ENCODE peak calls at places on chromosomes 3 and 15, in five cellular contexts. One of them, this sample, is unnamed. For H3K4me1, the result is how much of the 10 kb centered on the place peaks cover.

GRCh38 chr3:38707730-38708129 is 58.2 kb upstream of the SCN5A start:
- DNase-seq in transverse colon: no peak
- DNase-seq in fibroblast of lung: no peak
- DNase-seq in mammary epithelial cell: no peak
- DNase-seq in MM.1S: no peak
- DNase-seq in this sample: peak

GRCh38 chr3:157423337-157423736 is 13.3 kb upstream of the PTX3 start:
- DNase-seq in transverse colon: no peak
- DNase-seq in mammary epithelial cell: no peak
- DNase-seq in fibroblast of lung: peak
- DNase-seq in MM.1S: no peak
- DNase-seq in this sample: no peak

GRCh38 chr3:132038198-132038825 is 3.5 kb upstream of the CPNE4 start:
- DNase-seq in mammary epithelial cell: peak
- DNase-seq in transverse colon: no peak
- DNase-seq in fibroblast of lung: peak
- DNase-seq in MM.1S: peak
- DNase-seq in this sample: peak

GRCh38 chr3:172138792-172139507 is 99.6 kb downstream of the FNDC3B start:
- DNase-seq in mammary epithelial cell: peak
- DNase-seq in fibroblast of lung: peak
- DNase-seq in MM.1S: no peak
- DNase-seq in transverse colon: peak
- DNase-seq in this sample: no peak

GRCh38 chr3:3353153-3353552 is 173.7 kb upstream of the CRBN start:
- DNase-seq in transverse colon: no peak
- DNase-seq in MM.1S: peak
- DNase-seq in mammary epithelial cell: no peak
- DNase-seq in fibroblast of lung: no peak
- DNase-seq in this sample: no peak

GRCh38 chr3:171343688-171344087 is 116.5 kb downstream of the TNIK start:
- DNase-seq in fibroblast of lung: no peak
- DNase-seq in mammary epithelial cell: no peak
- DNase-seq in transverse colon: no peak
- DNase-seq in MM.1S: no peak
- DNase-seq in this sample: no peak

GRCh38 chr3:142174559-142174958 is 25.2 kb upstream of the TFDP2 start:
- DNase-seq in transverse colon: no peak
- DNase-seq in mammary epithelial cell: no peak
- DNase-seq in fibroblast of lung: no peak
- DNase-seq in MM.1S: no peak
- DNase-seq in this sample: no peak

GRCh38 chr15:29938701-29939340 is 116.6 kb upstream of the TJP1 start:
- DNase-seq in MM.1S: no peak
- DNase-seq in transverse colon: no peak
- DNase-seq in mammary epithelial cell: no peak
- DNase-seq in fibroblast of lung: no peak
- DNase-seq in this sample: peak

GRCh38 chr15:50970524-50970923 is 62.0 kb downstream of the AP4E1 start:
- DNase-seq in MM.1S: peak
- DNase-seq in mammary epithelial cell: no peak
- DNase-seq in fibroblast of lung: no peak
- DNase-seq in transverse colon: no peak
- DNase-seq in this sample: no peak

GRCh38 chr3:65793495-65794200 is 245.1 kb downstream of the MAGI1 start:
- DNase-seq in transverse colon: no peak
- DNase-seq in MM.1S: no peak
- DNase-seq in fibroblast of lung: peak
- DNase-seq in mammary epithelial cell: peak
- DNase-seq in this sample: no peak

GRCh38 chr15:63243101-63243500 is 34.3 kb upstream of the APH1B start:
- DNase-seq in transverse colon: no peak
- DNase-seq in MM.1S: no peak
- DNase-seq in mammary epithelial cell: no peak
- DNase-seq in fibroblast of lung: no peak
- DNase-seq in this sample: no peak

GRCh38 chr3:31193871-31194270 is 299.4 kb upstream of the GADL1 start:
- DNase-seq in mammary epithelial cell: no peak
- DNase-seq in fibroblast of lung: peak
- DNase-seq in MM.1S: no peak
- DNase-seq in transverse colon: no peak
- DNase-seq in this sample: no peak

GRCh38 chr3:174957081-174957480 is 97.9 kb downstream of the NAALADL2 start:
- DNase-seq in transverse colon: no peak
- DNase-seq in MM.1S: no peak
- DNase-seq in mammary epithelial cell: no peak
- DNase-seq in fibroblast of lung: peak
- DNase-seq in this sample: no peak

GRCh38 chr3:40463579-40463978 is 6.4 kb downstream of the RPL14 start:
- DNase-seq in mammary epithelial cell: no peak
- DNase-seq in fibroblast of lung: no peak
- DNase-seq in transverse colon: no peak
- DNase-seq in MM.1S: no peak
- DNase-seq in this sample: no peak

GRCh38 chr15:84748274-84749110 is at the start of gene ZNF592:
- DNase-seq in MM.1S: peak
- DNase-seq in mammary epithelial cell: peak
- DNase-seq in fibroblast of lung: peak
- DNase-seq in transverse colon: peak
- DNase-seq in this sample: peak

GRCh38 chr15:64813075-64813474 is 12.4 kb downstream of the PIF1 start:
- DNase-seq in MM.1S: no peak
- DNase-seq in transverse colon: no peak
- DNase-seq in fibroblast of lung: peak
- DNase-seq in mammary epithelial cell: no peak
- DNase-seq in this sample: no peak

GRCh38 chr3:155192957-155193746 is 100.3 kb downstream of the STRIT1 start:
- DNase-seq in fibroblast of lung: no peak
- DNase-seq in mammary epithelial cell: no peak
- DNase-seq in MM.1S: no peak
- DNase-seq in transverse colon: no peak
- DNase-seq in this sample: no peak

GRCh38 chr3:33474895-33475294 is 34.7 kb upstream of the UBP1 start:
- DNase-seq in transverse colon: no peak
- DNase-seq in mammary epithelial cell: no peak
- DNase-seq in MM.1S: no peak
- DNase-seq in fibroblast of lung: no peak
- DNase-seq in this sample: no peak

GRCh38 chr3:123194552-123194951 is 7.2 kb upstream of the SEC22A start:
- DNase-seq in fibroblast of lung: no peak
- DNase-seq in mammary epithelial cell: no peak
- DNase-seq in MM.1S: no peak
- DNase-seq in transverse colon: peak
- DNase-seq in this sample: peak

GRCh38 chr3:107987036-107987557 is 103.7 kb downstream of the CD47 start:
- DNase-seq in MM.1S: no peak
- DNase-seq in fibroblast of lung: peak
- DNase-seq in mammary epithelial cell: peak
- DNase-seq in transverse colon: peak
- DNase-seq in this sample: no peak

GRCh38 chr3:149816986-149817385 is 4.0 kb downstream of the RNF13 start:
- DNase-seq in MM.1S: no peak
- DNase-seq in transverse colon: no peak
- DNase-seq in fibroblast of lung: no peak
- DNase-seq in mammary epithelial cell: peak
- DNase-seq in this sample: no peak

GRCh38 chr3:136818851-136819783 is at the start of gene SLC35G2:
- DNase-seq in MM.1S: no peak
- DNase-seq in mammary epithelial cell: peak
- DNase-seq in fibroblast of lung: peak
- DNase-seq in transverse colon: peak
- DNase-seq in this sample: peak

GRCh38 chr15:69307939-69308338 is 9.2 kb downstream of the PAQR5 start:
- DNase-seq in transverse colon: no peak
- DNase-seq in mammary epithelial cell: no peak
- DNase-seq in MM.1S: no peak
- DNase-seq in fibroblast of lung: no peak
- DNase-seq in this sample: no peak

GRCh38 chr15:47383102-47383501 is 334.2 kb upstream of the SEMA6D start:
- DNase-seq in transverse colon: no peak
- DNase-seq in fibroblast of lung: no peak
- DNase-seq in mammary epithelial cell: peak
- DNase-seq in MM.1S: no peak
- DNase-seq in this sample: no peak

GRCh38 chr15:82909080-82909815 is 43.3 kb downstream of the HOMER2 start:
- DNase-seq in mammary epithelial cell: peak
- DNase-seq in fibroblast of lung: no peak
- DNase-seq in transverse colon: no peak
- DNase-seq in MM.1S: no peak
- DNase-seq in this sample: no peak

GRCh38 chr3:110814170-110815007 is 257.2 kb upstream of the NECTIN3 start:
- DNase-seq in MM.1S: peak
- DNase-seq in transverse colon: peak
- DNase-seq in mammary epithelial cell: peak
- DNase-seq in fibroblast of lung: peak
- DNase-seq in this sample: peak

GRCh38 chr3:45659661-45660566 is 29.3 kb upstream of the SACM1L start:
- DNase-seq in MM.1S: peak
- DNase-seq in transverse colon: peak
- DNase-seq in mammary epithelial cell: no peak
- DNase-seq in fibroblast of lung: peak
- DNase-seq in this sample: peak

GRCh38 chr3:128483657-128484403 is 9.2 kb downstream of the GATA2 start:
- DNase-seq in mammary epithelial cell: no peak
- DNase-seq in fibroblast of lung: peak
- DNase-seq in transverse colon: no peak
- DNase-seq in MM.1S: no peak
- DNase-seq in this sample: peak

GRCh38 chr3:58667229-58667628 is 655 bp upstream of the FAM3D start:
- DNase-seq in MM.1S: no peak
- DNase-seq in fibroblast of lung: no peak
- DNase-seq in transverse colon: no peak
- DNase-seq in mammary epithelial cell: no peak
- DNase-seq in this sample: no peak

GRCh38 chr3:58667704-58668103 is 1.1 kb upstream of the FAM3D start:
- DNase-seq in fibroblast of lung: no peak
- DNase-seq in transverse colon: no peak
- DNase-seq in mammary epithelial cell: no peak
- DNase-seq in MM.1S: no peak
- DNase-seq in this sample: no peak

GRCh38 chr3:58670506-58671125 is 4.0 kb upstream of the FAM3D start:
- DNase-seq in fibroblast of lung: no peak
- DNase-seq in mammary epithelial cell: no peak
- DNase-seq in transverse colon: peak
- DNase-seq in MM.1S: no peak
- DNase-seq in this sample: no peak

GRCh38 chr3:58666683-58667082 is at the start of gene FAM3D:
- DNase-seq in MM.1S: no peak
- DNase-seq in transverse colon: peak
- DNase-seq in fibroblast of lung: no peak
- DNase-seq in mammary epithelial cell: no peak
- DNase-seq in this sample: no peak

GRCh38 chr3:58668247-58668646 is 1.7 kb upstream of the FAM3D start:
- DNase-seq in transverse colon: peak
- DNase-seq in mammary epithelial cell: no peak
- DNase-seq in MM.1S: no peak
- DNase-seq in fibroblast of lung: no peak
- DNase-seq in this sample: no peak
- H3K4me1 ChIP-seq in transverse colon: under half
- H3K4me1 ChIP-seq in mammary epithelial cell: under half
- H3K4me1 ChIP-seq in MM.1S: under half
- H3K4me1 ChIP-seq in fibroblast of lung: under half
- H3K4me1 ChIP-seq in this sample: under half

DNA sequence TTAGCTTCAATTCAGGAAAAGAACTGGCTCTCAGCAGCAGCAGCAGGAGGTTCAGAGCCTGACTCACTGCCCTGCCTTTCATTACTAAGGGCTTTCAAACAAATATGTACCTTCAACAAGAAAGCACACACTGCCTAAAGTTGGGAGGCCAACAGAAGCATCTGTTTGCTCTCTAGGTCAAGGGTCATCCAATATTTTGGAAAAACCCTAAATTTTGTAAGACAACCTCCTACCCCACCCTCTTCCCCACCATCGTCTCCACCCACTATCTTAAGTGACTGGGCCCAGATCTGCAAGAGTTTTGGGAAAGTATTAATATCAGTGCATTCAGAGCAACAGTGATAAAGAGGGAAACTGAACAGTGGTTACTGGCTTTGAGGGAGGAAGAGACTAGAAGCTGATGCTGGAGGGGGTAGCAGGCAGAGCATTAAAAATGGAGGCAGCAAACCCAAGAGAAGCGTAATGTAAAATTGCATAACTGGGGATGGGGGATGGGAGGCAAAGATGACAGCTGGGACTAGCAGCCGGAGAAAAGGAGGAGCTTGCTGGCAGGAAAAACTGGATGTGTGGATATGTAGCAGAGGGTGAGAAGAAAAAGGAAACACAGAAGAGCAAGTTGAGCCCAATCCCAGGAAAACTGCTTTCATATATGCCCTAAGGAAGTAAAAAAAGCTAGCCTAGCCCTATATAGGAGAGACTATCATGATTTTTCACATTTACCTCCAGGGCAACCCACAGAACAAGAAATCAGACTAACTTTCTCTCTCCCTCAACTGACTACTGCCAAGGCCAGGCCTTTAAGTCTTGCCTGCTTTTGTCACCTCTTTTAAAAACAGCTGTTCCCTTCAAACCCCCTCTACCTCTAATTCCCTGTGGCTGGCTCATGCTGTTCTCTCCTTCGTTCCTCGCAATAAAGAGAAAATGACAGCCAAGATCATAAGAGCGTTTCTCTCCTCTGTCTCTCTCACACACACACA is 31.5 kb downstream of the NPTN start:
- DNase-seq in transverse colon: peak
- DNase-seq in fibroblast of lung: peak
- DNase-seq in mammary epithelial cell: peak
- DNase-seq in MM.1S: no peak
- DNase-seq in this sample: peak
- H3K4me1 ChIP-seq in transverse colon: under half
- H3K4me1 ChIP-seq in fibroblast of lung: under half
- H3K4me1 ChIP-seq in mammary epithelial cell: half or more
- H3K4me1 ChIP-seq in MM.1S: under half
- H3K4me1 ChIP-seq in this sample: half or more

GRCh38 chr15:74427607-74428441 is 5.9 kb downstream of the SEMA7A start:
- DNase-seq in MM.1S: no peak
- DNase-seq in mammary epithelial cell: no peak
- DNase-seq in transverse colon: no peak
- DNase-seq in fibroblast of lung: no peak
- DNase-seq in this sample: no peak
- H3K4me1 ChIP-seq in MM.1S: under half
- H3K4me1 ChIP-seq in mammary epithelial cell: half or more
- H3K4me1 ChIP-seq in transverse colon: under half
- H3K4me1 ChIP-seq in fibroblast of lung: under half
- H3K4me1 ChIP-seq in this sample: under half

GRCh38 chr3:9408061-9408460 is 10.6 kb downstream of the SETD5 start:
- DNase-seq in mammary epithelial cell: no peak
- DNase-seq in transverse colon: no peak
- DNase-seq in MM.1S: no peak
- DNase-seq in fibroblast of lung: no peak
- DNase-seq in this sample: no peak

GRCh38 chr3:9408546-9408945 is 11.1 kb downstream of the SETD5 start:
- DNase-seq in transverse colon: no peak
- DNase-seq in MM.1S: no peak
- DNase-seq in mammary epithelial cell: no peak
- DNase-seq in fibroblast of lung: no peak
- DNase-seq in this sample: no peak

GRCh38 chr3:9405756-9406155 is 8.3 kb downstream of the SETD5 start:
- DNase-seq in fibroblast of lung: no peak
- DNase-seq in transverse colon: no peak
- DNase-seq in MM.1S: no peak
- DNase-seq in mammary epithelial cell: peak
- DNase-seq in this sample: no peak

GRCh38 chr3:9404680-9405079 is 7.3 kb downstream of the SETD5 start:
- DNase-seq in transverse colon: no peak
- DNase-seq in fibroblast of lung: no peak
- DNase-seq in MM.1S: no peak
- DNase-seq in mammary epithelial cell: peak
- DNase-seq in this sample: peak

GRCh38 chr3:9406856-9407626 is 9.6 kb downstream of the SETD5 start:
- DNase-seq in transverse colon: no peak
- DNase-seq in MM.1S: no peak
- DNase-seq in fibroblast of lung: no peak
- DNase-seq in mammary epithelial cell: no peak
- DNase-seq in this sample: no peak
- H3K4me1 ChIP-seq in transverse colon: under half
- H3K4me1 ChIP-seq in MM.1S: under half
- H3K4me1 ChIP-seq in fibroblast of lung: under half
- H3K4me1 ChIP-seq in mammary epithelial cell: under half
- H3K4me1 ChIP-seq in this sample: under half

This sample was measured in neural progenitor cell.